ENCODE peak calls at places on chromosomes 12 and 14, in nine cellular contexts. One of them, this sample, is unnamed.

GRCh38 chr12:108181095-108181454 is 52.0 kb downstream of the WSCD2 start:
- DNase-seq in heart left ventricle: no peak
- DNase-seq in pons: no peak
- DNase-seq in WTC11: no peak
- DNase-seq in AG08395: no peak
- DNase-seq in substantia nigra: no peak
- DNase-seq in mesendoderm: no peak
- DNase-seq in neuronal stem cell: no peak
- DNase-seq in CD8-positive, alpha-beta memory T cell: no peak
- DNase-seq in this sample: no peak

GRCh38 chr12:15772405-15773018 is 16.7 kb downstream of the EPS8 start:
- DNase-seq in mesendoderm: peak; percentile 56
- DNase-seq in heart left ventricle: no peak
- DNase-seq in pons: peak; percentile 81
- DNase-seq in neuronal stem cell: no peak
- DNase-seq in WTC11: no peak
- DNase-seq in substantia nigra: no peak
- DNase-seq in AG08395: no peak
- DNase-seq in CD8-positive, alpha-beta memory T cell: no peak
- DNase-seq in this sample: no peak

GRCh38 chr12:114625294-114625851 is 58.6 kb downstream of the TBX3 start:
- DNase-seq in heart left ventricle: peak; percentile 10
- DNase-seq in WTC11: peak; percentile 83
- DNase-seq in pons: peak; percentile 4
- DNase-seq in substantia nigra: peak; percentile 4
- DNase-seq in neuronal stem cell: peak; percentile 64
- DNase-seq in mesendoderm: peak; percentile 78
- DNase-seq in AG08395: peak; percentile 59
- DNase-seq in CD8-positive, alpha-beta memory T cell: no peak
- DNase-seq in this sample: peak; percentile 8

GRCh38 chr12:68785358-68785757 is 22.6 kb upstream of the MDM2 start:
- DNase-seq in neuronal stem cell: no peak
- DNase-seq in mesendoderm: no peak
- DNase-seq in pons: no peak
- DNase-seq in WTC11: no peak
- DNase-seq in CD8-positive, alpha-beta memory T cell: no peak
- DNase-seq in AG08395: no peak
- DNase-seq in heart left ventricle: no peak
- DNase-seq in substantia nigra: no peak
- DNase-seq in this sample: no peak

GRCh38 chr14:95370076-95370475 is 50.4 kb upstream of the CLMN start:
- DNase-seq in substantia nigra: no peak
- DNase-seq in pons: no peak
- DNase-seq in CD8-positive, alpha-beta memory T cell: no peak
- DNase-seq in neuronal stem cell: no peak
- DNase-seq in WTC11: no peak
- DNase-seq in mesendoderm: peak; percentile 25
- DNase-seq in heart left ventricle: no peak
- DNase-seq in AG08395: no peak
- DNase-seq in this sample: no peak

GRCh38 chr12:83461326-83461985 is 774.8 kb downstream of the TMTC2 start:
- DNase-seq in neuronal stem cell: no peak
- DNase-seq in mesendoderm: peak; percentile 14
- DNase-seq in pons: no peak
- DNase-seq in heart left ventricle: no peak
- DNase-seq in WTC11: no peak
- DNase-seq in AG08395: no peak
- DNase-seq in CD8-positive, alpha-beta memory T cell: no peak
- DNase-seq in substantia nigra: no peak
- DNase-seq in this sample: no peak

GRCh38 chr12:75660805-75661404 is 149.5 kb upstream of the KRR1 start:
- DNase-seq in pons: no peak
- DNase-seq in CD8-positive, alpha-beta memory T cell: no peak
- DNase-seq in mesendoderm: no peak
- DNase-seq in heart left ventricle: no peak
- DNase-seq in substantia nigra: no peak
- DNase-seq in neuronal stem cell: no peak
- DNase-seq in AG08395: no peak
- DNase-seq in WTC11: no peak
- DNase-seq in this sample: no peak

GRCh38 chr12:7512528-7512927 is 9.0 kb upstream of the CD163 start:
- DNase-seq in CD8-positive, alpha-beta memory T cell: no peak
- DNase-seq in pons: no peak
- DNase-seq in neuronal stem cell: no peak
- DNase-seq in heart left ventricle: no peak
- DNase-seq in WTC11: no peak
- DNase-seq in AG08395: peak; percentile 88
- DNase-seq in substantia nigra: no peak
- DNase-seq in mesendoderm: peak; percentile 88
- DNase-seq in this sample: no peak

GRCh38 chr14:24366664-24367505 is 1.1 kb upstream of the NFATC4 start:
- DNase-seq in neuronal stem cell: peak; percentile 97
- DNase-seq in pons: peak; percentile 13
- DNase-seq in heart left ventricle: peak; percentile 90
- DNase-seq in CD8-positive, alpha-beta memory T cell: no peak
- DNase-seq in WTC11: peak; percentile 93
- DNase-seq in substantia nigra: peak; percentile 60
- DNase-seq in mesendoderm: peak; percentile 99
- DNase-seq in AG08395: peak; percentile 92
- DNase-seq in this sample: peak; percentile 14

GRCh38 chr14:61620130-61620946 is 75.0 kb upstream of the HIF1A start:
- DNase-seq in CD8-positive, alpha-beta memory T cell: no peak
- DNase-seq in WTC11: no peak
- DNase-seq in heart left ventricle: no peak
- DNase-seq in substantia nigra: no peak
- DNase-seq in neuronal stem cell: no peak
- DNase-seq in mesendoderm: no peak
- DNase-seq in AG08395: peak; percentile 62
- DNase-seq in pons: no peak
- DNase-seq in this sample: no peak

This sample was measured in naive thymus-derived CD4-positive, alpha-beta T cell.